ENCODE peak calls at places on chromosomes 12 and 14, in ten cellular contexts. Y is heart left ventricle; L is mesendoderm; B is suprapubic skin; M is neuronal stem cell; F is mesenchymal stem cell; E is heart right ventricle; D is right lobe of liver; Q is BE2C; I is naive thymus-derived CD4-positive, alpha-beta T cell. U is an unnamed sample. For H3K4me1, the result is how much of the 10 kb centered on the place peaks cover.

GRCh38 chr14:51308872-51309271 is 68.8 kb downstream of the TMX1 start:
- DNase-seq in I (no peak), B (no peak), F (no peak), Y (no peak), D (no peak), L (no peak), Q (no peak), M (no peak), E (no peak), U (peak)

GRCh38 chr14:58216544-58216943 is 16.6 kb downstream of the ACTR10 start:
- DNase-seq in L (no peak), D (no peak), Y (no peak), E (no peak), F (peak), M (no peak), B (no peak), I (no peak), Q (no peak), U (no peak)

GRCh38 chr12:124637586-124637985 is 70.2 kb upstream of the NCOR2 start:
- DNase-seq in E (no peak), F (no peak), M (no peak), D (no peak), I (no peak), B (no peak), Q (no peak), L (no peak), Y (no peak), U (no peak)

GRCh38 chr12:102067574-102068258 is 5.9 kb upstream of the WASHC3 start:
- DNase-seq in Q (no peak), E (no peak), F (no peak), Y (no peak), L (no peak), I (no peak), B (no peak), M (no peak), D (no peak), U (no peak)

GRCh38 chr14:93234798-93235197 is 27.7 kb downstream of the UBR7 start:
- DNase-seq in E (no peak), B (no peak), M (no peak), F (no peak), D (no peak), Y (no peak), I (no peak), Q (no peak), L (peak), U (peak)

GRCh38 chr12:105944628-105945027 is 194.1 kb downstream of the NUAK1 start:
- DNase-seq in F (no peak), B (no peak), I (no peak), D (no peak), E (no peak), Q (no peak), L (no peak), M (no peak), Y (no peak), U (no peak)

GRCh38 chr12:30795660-30796507 is 41.1 kb upstream of the CAPRIN2 start:
- DNase-seq in Y (peak), B (peak), I (peak), Q (peak), F (peak), D (peak), L (peak), M (peak), E (peak), U (peak)

GRCh38 chr12:34389378-34390170 is 367.3 kb downstream of the ALG10 start:
- DNase-seq in L (no peak), D (no peak), E (no peak), B (peak), F (no peak), I (no peak), M (no peak), Y (no peak), Q (no peak), U (no peak)

GRCh38 chr12:132419612-132420237 is 70.2 kb upstream of the FBRSL1 start:
- DNase-seq in Q (no peak), F (no peak), L (no peak), M (no peak), D (no peak), I (no peak), E (no peak), Y (no peak), B (no peak), U (no peak)

GRCh38 chr14:35821546-35822411 is 4.4 kb upstream of the BRMS1L start:
- DNase-seq in E (no peak), Q (peak), Y (no peak), B (no peak), F (peak), L (peak), I (no peak), D (no peak), M (no peak), U (peak)

GRCh38 chr12:48002773-48003218 is 1.5 kb downstream of the COL2A1 start:
- DNase-seq in B (no peak), M (no peak), Y (peak), D (peak), F (peak), L (peak), I (no peak), E (peak), Q (no peak), U (peak)

DNA sequence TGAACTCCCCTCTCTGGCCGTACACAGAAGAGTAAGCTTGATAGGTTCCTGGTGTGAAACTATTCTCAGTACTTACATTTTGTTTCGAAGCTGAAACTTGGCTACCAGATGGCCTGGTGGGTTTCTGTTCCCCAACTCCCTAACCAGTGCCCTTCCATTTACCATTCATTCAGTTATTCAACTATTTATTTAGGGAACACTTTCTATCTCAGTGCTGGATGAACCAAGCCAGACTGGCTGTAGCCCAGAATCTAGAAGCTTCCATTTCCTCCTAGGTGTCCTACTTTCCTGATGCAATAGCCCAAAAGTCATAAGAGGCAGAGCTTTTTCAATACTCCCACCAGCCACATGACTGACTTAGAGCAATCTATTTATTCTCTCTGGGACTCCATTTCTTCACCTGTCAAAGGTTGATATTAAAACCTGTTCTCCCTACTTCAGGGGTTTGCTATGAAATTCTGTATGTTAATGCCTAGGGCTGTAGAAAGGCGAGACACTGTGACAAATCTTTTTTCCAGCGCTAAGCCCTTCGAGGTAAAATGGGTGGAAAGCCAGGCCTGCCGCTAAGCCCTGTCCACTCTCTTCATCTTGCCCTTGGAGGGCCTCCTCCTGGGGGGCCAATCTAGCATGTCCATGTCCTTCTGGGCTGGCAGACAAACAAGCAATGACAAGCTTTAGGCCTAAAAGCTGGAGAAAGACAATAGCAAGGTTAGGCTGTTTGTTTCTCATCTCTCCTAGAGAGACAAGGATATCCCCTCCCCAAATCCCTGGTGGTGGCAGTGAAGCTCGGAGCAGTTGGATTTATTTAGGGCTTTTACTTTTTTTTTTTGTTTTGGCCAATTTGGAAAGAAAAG is 8.2 kb upstream of the IRF2BPL start:
- DNase-seq in D (no peak), Q (no peak), I (no peak), Y (no peak), B (no peak), E (no peak), L (no peak), F (no peak), M (no peak), U (no peak)
- H3K4me1 ChIP-seq in D (under half), Q (under half), I (half or more), Y (half or more), B (half or more), E (half or more), L (under half), F (under half), M (under half), U (under half)

GRCh38 chr14:54651649-54652048 is 84.7 kb downstream of the SAMD4A start:
- DNase-seq in Q (no peak), B (no peak), Y (no peak), M (no peak), D (no peak), I (no peak), F (no peak), E (no peak), L (no peak), U (peak)

GRCh38 chr14:54652890-54653201 is 85.9 kb downstream of the SAMD4A start:
- DNase-seq in F (no peak), M (no peak), D (no peak), I (no peak), Y (no peak), L (peak), Q (no peak), B (no peak), E (no peak), U (no peak)

GRCh38 chr14:54653764-54654469 is 87.0 kb downstream of the SAMD4A start:
- DNase-seq in D (peak), I (no peak), Y (peak), Q (no peak), L (peak), B (no peak), F (peak), E (peak), M (no peak), U (peak)

GRCh38 chr14:54651018-54651351 is 84.1 kb downstream of the SAMD4A start:
- DNase-seq in E (no peak), D (no peak), F (peak), I (no peak), B (no peak), M (no peak), L (peak), Q (no peak), Y (no peak), U (no peak)

DNA sequence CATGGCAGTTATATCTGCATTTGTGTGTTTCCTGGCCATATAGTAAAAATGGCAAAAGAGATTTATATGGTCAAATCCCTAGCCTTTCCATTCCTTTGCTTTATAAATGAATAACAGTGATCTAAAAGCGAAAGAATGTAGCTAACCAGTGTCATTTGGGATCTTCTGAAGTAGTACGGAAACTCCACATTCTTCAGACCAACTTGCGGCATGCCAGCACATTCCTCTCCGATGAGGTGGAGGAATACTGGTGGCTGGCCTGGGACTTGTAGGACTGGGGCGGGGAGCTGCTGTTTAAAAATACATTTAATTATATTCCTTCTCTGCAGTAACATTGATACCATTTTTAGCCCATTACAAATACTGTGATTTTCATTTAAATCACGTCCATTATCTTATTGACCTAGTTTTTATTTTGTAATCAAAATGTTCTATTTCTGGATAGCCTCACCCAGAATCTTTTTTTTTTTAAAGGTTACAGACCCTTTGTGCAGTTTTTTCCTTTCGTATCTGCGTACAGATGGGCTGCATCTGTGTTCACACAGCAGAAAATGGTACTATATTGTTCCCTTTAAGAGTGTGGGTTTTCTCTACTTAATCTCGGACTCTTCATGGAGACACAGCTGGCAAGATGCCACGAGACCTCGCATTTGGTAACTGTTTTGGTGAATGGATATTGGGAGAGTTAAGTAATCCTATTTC is 85.4 kb downstream of the SAMD4A start:
- DNase-seq in I (no peak), F (peak), L (peak), E (peak), B (peak), M (peak), Q (no peak), Y (peak), D (peak), U (peak)
- H3K4me1 ChIP-seq in I (under half), F (under half), L (under half), E (half or more), B (half or more), M (under half), Q (under half), Y (half or more), D (under half), U (under half)

GRCh38 chr12:121535150-121536057 is 45.4 kb downstream of the KDM2B start:
- DNase-seq in Y (no peak), F (no peak), B (no peak), D (peak), Q (no peak), M (no peak), I (no peak), L (no peak), E (no peak), U (no peak)
- H3K4me1 ChIP-seq in Y (half or more), F (under half), B (under half), D (under half), Q (under half), M (under half), I (under half), L (under half), E (half or more), U (under half)

GRCh38 chr12:118299791-118300460 is 72.8 kb downstream of the TAOK3 start:
- DNase-seq in I (no peak), D (no peak), E (no peak), F (no peak), Q (no peak), L (no peak), Y (no peak), B (no peak), M (no peak), U (no peak)

GRCh38 chr12:118302053-118302452 is 70.7 kb downstream of the TAOK3 start:
- DNase-seq in B (no peak), F (peak), L (no peak), D (no peak), I (no peak), E (no peak), Y (no peak), M (no peak), Q (no peak), U (peak)

GRCh38 chr12:118292836-118293235 is 79.9 kb downstream of the TAOK3 start:
- DNase-seq in M (no peak), I (no peak), L (no peak), B (no peak), D (no peak), Y (no peak), F (no peak), E (no peak), Q (no peak), U (no peak)

DNA sequence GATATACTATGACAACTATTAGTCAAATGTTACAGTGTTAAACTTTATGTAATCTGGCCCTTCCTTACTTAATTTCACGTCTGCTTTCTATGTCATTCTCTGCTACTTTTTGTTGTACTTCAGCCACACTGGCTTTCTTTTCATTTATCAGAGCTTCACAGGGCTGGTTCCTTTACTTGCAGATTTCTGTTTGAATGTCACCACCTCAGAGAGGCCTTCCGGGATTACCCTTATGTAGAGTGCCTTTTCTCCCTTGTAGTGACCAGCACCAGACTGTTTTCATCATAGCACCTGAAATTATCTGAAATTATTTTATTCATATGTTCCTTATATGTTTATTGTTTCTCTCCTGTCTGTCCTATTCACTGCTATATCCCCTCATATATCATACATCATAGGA is 75.4 kb downstream of the TAOK3 start:
- DNase-seq in M (no peak), I (no peak), F (no peak), Q (no peak), Y (no peak), E (no peak), D (no peak), B (no peak), L (no peak), U (no peak)
- H3K4me1 ChIP-seq in M (under half), I (under half), F (under half), Q (under half), Y (under half), E (under half), D (under half), B (under half), L (under half), U (under half)

GRCh38 chr12:67665679-67666078 is 17.1 kb downstream of the DYRK2 start:
- DNase-seq in D (no peak), B (no peak), I (no peak), E (no peak), L (no peak), Y (no peak), F (no peak), M (no peak), Q (no peak), U (no peak)
- H3K4me1 ChIP-seq in D (under half), B (under half), I (under half), E (half or more), L (under half), Y (half or more), F (under half), M (under half), Q (under half), U (under half)

DNA sequence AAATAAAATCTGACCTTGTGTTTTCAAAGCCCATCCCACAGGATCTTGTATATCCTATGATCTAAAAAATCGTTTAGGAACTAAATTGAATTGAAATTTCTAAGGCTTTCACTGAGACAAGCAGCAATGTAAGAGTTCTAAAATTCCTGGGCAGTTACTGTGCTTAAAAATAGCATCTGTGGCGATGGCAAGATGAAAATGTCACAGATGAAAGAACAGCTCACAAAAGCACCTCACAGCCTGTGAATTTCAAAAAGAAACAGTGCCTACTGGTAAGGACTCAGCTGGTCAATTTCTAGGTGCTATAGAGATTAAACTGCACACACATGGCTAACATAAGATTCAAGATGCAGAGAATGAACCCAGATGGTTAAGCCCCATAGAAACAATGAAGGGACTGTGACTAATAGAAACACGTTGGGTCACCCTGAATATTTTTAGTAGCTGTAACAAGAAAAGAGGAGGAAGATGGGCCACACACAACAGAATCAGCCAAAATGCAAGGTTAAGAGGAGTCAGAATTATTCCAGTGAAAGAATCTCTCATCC is 12.0 kb upstream of the IL26 start:
- DNase-seq in I (no peak), L (no peak), M (no peak), Y (no peak), B (no peak), E (no peak), D (no peak), F (no peak), Q (no peak), U (peak)
- H3K4me1 ChIP-seq in I (under half), L (under half), M (under half), Y (under half), B (under half), E (under half), D (under half), F (under half), Q (under half), U (under half)

DNA sequence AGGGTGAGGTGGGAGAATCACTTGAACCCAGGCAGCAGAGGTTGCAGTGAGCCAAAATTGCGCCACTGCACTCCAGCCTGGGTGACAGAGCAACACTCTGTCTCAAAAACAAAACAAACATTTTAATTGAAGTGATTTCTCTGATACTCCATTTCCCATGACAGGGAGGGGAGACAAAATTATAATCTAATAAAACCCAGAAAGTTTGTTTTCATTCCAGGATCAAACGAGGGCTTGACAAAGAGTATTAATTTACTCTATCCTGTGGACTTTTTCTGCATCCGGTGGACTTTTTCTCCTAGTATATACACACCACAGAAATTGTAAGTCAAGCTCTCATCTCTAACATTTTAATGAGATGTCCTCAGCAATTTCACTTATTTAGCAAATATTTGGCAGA is 14.5 kb upstream of the AP4S1 start:
- DNase-seq in M (no peak), F (no peak), I (no peak), E (no peak), B (no peak), D (no peak), Q (no peak), Y (no peak), L (no peak), U (no peak)
- H3K4me1 ChIP-seq in M (under half), F (under half), I (under half), E (under half), B (under half), D (under half), Q (under half), Y (under half), L (under half), U (under half)

GRCh38 chr12:108629156-108629555 is 4.5 kb downstream of the SELPLG start:
- DNase-seq in E (no peak), Q (no peak), L (no peak), D (no peak), M (no peak), F (no peak), Y (no peak), I (no peak), B (no peak), U (no peak)

GRCh38 chr12:108629824-108630476 is 3.7 kb downstream of the SELPLG start:
- DNase-seq in Y (peak), I (no peak), F (peak), Q (no peak), E (no peak), L (peak), M (no peak), D (peak), B (no peak), U (peak)

GRCh38 chr12:108633534-108634224 is at the start of gene SELPLG:
- DNase-seq in Y (peak), E (peak), I (peak), M (no peak), Q (no peak), B (peak), F (no peak), D (peak), L (no peak), U (no peak)

GRCh38 chr12:108633081-108633533 is 587 bp downstream of the SELPLG start:
- DNase-seq in Y (no peak), Q (no peak), F (no peak), D (no peak), B (peak), I (no peak), L (no peak), E (no peak), M (no peak), U (no peak)

GRCh38 chr12:108630481-108631207 is 3.0 kb downstream of the SELPLG start:
- DNase-seq in F (peak), E (no peak), Q (peak), B (no peak), M (no peak), D (no peak), Y (no peak), I (no peak), L (no peak), U (peak)
- H3K4me1 ChIP-seq in F (under half), E (under half), Q (under half), B (under half), M (under half), D (under half), Y (under half), I (half or more), L (under half), U (under half)